ENCODE peak calls at places on chromosomes 4 and X, in four cellular contexts. Q is germinal center, H is hypothalamus, J is globus pallidus. A is an unnamed sample.

GRCh38 chrX:107025538-107025937 is 25.5 kb upstream of the MORC4 start:
- DNase-seq in H (no peak), Q (peak; percentile 2), J (peak; percentile 13), A (no peak)

GRCh38 chrX:3493605-3494004 is 147.2 kb upstream of the MXRA5 start:
- DNase-seq in Q (no peak), J (no peak), H (no peak), A (no peak)

GRCh38 chrX:118116308-118117068 is at the start of gene KLHL13:
- DNase-seq in J (peak; percentile 40), H (peak; percentile 4), Q (peak; percentile 6), A (peak; percentile 5)

GRCh38 chr4:89549907-89550306 is 242.3 kb upstream of the GPRIN3 start:
- DNase-seq in H (no peak), J (no peak), Q (no peak), A (no peak)

GRCh38 chr4:99088485-99089365 is at the start of gene ADH5:
- DNase-seq in H (peak; percentile 51), J (peak; percentile 82), Q (peak; percentile 93), A (peak; percentile 66)

GRCh38 chr4:6224725-6225124 is 24.4 kb upstream of the JAKMIP1 start:
- DNase-seq in Q (no peak), H (no peak), J (no peak), A (no peak)

GRCh38 chrX:53122013-53122412 is 28.1 kb downstream of the KANTR start:
- DNase-seq in H (no peak), Q (no peak), J (peak; percentile 16), A (no peak)

GRCh38 chr4:124711469-124712416 is 789 bp downstream of the ANKRD50 start:
- DNase-seq in H (no peak), Q (no peak), J (peak; percentile 73), A (peak; percentile 67)

GRCh38 chr4:151358266-151358665 is 32.9 kb upstream of the SH3D19 start:
- DNase-seq in J (peak; percentile 98), H (peak; percentile 57), Q (no peak), A (no peak)

GRCh38 chr4:77805802-77806201 is 13.4 kb downstream of the CNOT6L start:
- DNase-seq in Q (no peak), J (no peak), H (no peak), A (no peak)

GRCh38 chrX:134396174-134396573 is 63.8 kb upstream of the HPRT1 start:
- DNase-seq in Q (no peak), H (no peak), J (no peak), A (no peak)

GRCh38 chr4:5823542-5824211 is 69.2 kb downstream of the CRMP1 start:
- DNase-seq in J (no peak), Q (no peak), H (no peak), A (no peak)

GRCh38 chr4:47838445-47838844 is 578 bp upstream of the CORIN start:
- DNase-seq in J (no peak), H (no peak), Q (no peak), A (no peak)

GRCh38 chrX:148609766-148610698 is 109.6 kb downstream of the AFF2 start:
- DNase-seq in Q (peak; percentile 47), J (no peak), H (no peak), A (peak; percentile 58)

GRCh38 chr4:154491731-154492249 is at the start of gene DCHS2:
- DNase-seq in Q (peak; percentile 8), H (no peak), J (peak; percentile 16), A (no peak)

GRCh38 chr4:86547140-86547539 is 47.0 kb upstream of the PTPN13 start:
- DNase-seq in J (no peak), H (no peak), Q (no peak), A (no peak)

GRCh38 chrX:71992711-71993110 is 82.1 kb downstream of the NHSL2 start:
- DNase-seq in H (no peak), J (no peak), Q (no peak), A (no peak)

GRCh38 chr4:99875073-99875472 is 19.2 kb downstream of the LAMTOR3 start:
- DNase-seq in J (no peak), H (no peak), Q (no peak), A (no peak)

GRCh38 chr4:16140520-16141249 is 56.9 kb upstream of the PROM1 start:
- DNase-seq in J (no peak), H (no peak), Q (no peak), A (no peak)

GRCh38 chr4:14871676-14872430 is 130.4 kb upstream of the CPEB2 start:
- DNase-seq in H (no peak), Q (no peak), J (no peak), A (peak; percentile 49)

GRCh38 chrX:9626379-9626778 is 139.3 kb downstream of the GPR143 start:
- DNase-seq in Q (no peak), H (no peak), J (no peak), A (no peak)

GRCh38 chr4:156705291-156705690 is 266.3 kb downstream of the PDGFC start:
- DNase-seq in J (no peak), Q (no peak), H (no peak), A (no peak)

GRCh38 chr4:152304220-152304619 is 231.7 kb downstream of the FBXW7 start:
- DNase-seq in Q (no peak), J (no peak), H (no peak), A (no peak)

GRCh38 chr4:155602351-155603140 is 64.1 kb upstream of the GUCY1A1 start:
- DNase-seq in H (no peak), Q (no peak), J (no peak), A (no peak)

GRCh38 chr4:71524746-71525145 is 185.9 kb downstream of the SLC4A4 start:
- DNase-seq in H (no peak), Q (no peak), J (no peak), A (no peak)

GRCh38 chr4:168574581-168575295 is 77.9 kb downstream of the PALLD start:
- DNase-seq in J (no peak), Q (no peak), H (no peak), A (no peak)

GRCh38 chr4:26105372-26105771 is 191.4 kb downstream of the SMIM20 start:
- DNase-seq in J (no peak), H (no peak), Q (no peak), A (no peak)

GRCh38 chr4:6017800-6018199 is 431 bp downstream of the C4orf50 start:
- DNase-seq in J (no peak), Q (no peak), H (no peak), A (no peak)

GRCh38 chr4:105990933-105991332 is 95.7 kb downstream of the NPNT start:
- DNase-seq in Q (no peak), H (peak; percentile 41), J (peak; percentile 55), A (no peak)

GRCh38 chrX:24398766-24399165 is 38.3 kb downstream of the SUPT20HL1 start:
- DNase-seq in Q (no peak), J (no peak), H (no peak), A (no peak)

GRCh38 chrX:20967725-20968124 is 406.5 kb upstream of the CNKSR2 start:
- DNase-seq in H (no peak), J (no peak), Q (no peak), A (no peak)

GRCh38 chr4:53987761-53988171 is 76.6 kb downstream of the CHIC2 start:
- DNase-seq in J (no peak), Q (no peak), H (no peak), A (no peak)

GRCh38 chr4:85744950-85745349 is 270.0 kb downstream of the ARHGAP24 start:
- DNase-seq in J (no peak), H (no peak), Q (no peak), A (no peak)

GRCh38 chr4:171846232-171846631 is 33.0 kb downstream of the GALNTL6 start:
- DNase-seq in J (peak; percentile 4), Q (peak; percentile 10), H (no peak), A (peak; percentile 2)

GRCh38 chrX:122188751-122189150 is 995.3 kb upstream of the GRIA3 start:
- DNase-seq in Q (no peak), J (no peak), H (no peak), A (no peak)

GRCh38 chr4:140188975-140189374 is 35.0 kb upstream of the MAML3 start:
- DNase-seq in H (no peak), J (no peak), Q (no peak), A (no peak)

GRCh38 chrX:102684772-102685520 is 27.3 kb upstream of the GPRASP2 start:
- DNase-seq in H (no peak), J (no peak), Q (no peak), A (no peak)